ENCODE peak calls at places on chromosome 16, in ten cellular contexts. J is ELF-1; G is activated effector memory CD4-positive, alpha-beta T cell treated with Interleukin-2 at 50 U/mL for 16 hours; N is left lung; W is activated T-cell treated with anti-CD3 and anti-CD28 coated beads, Interleukin-2, amount 50 U/mL, for 72 hours; V is activated CD4-positive, alpha-beta T cell treated with anti-CD3 and anti-CD28 coated beads, Interleukin-2, amount 50 U/mL, for 48 hours; A is GM04504; T is sciatic nerve; X is head of caudate nucleus; H is HTR-8/SVneo. O is an unnamed sample.

GRCh38 chr16:12231666-12232065 is 255.1 kb downstream of the SNX29 start:
- DNase-seq in J (no peak), G (no peak), N (no peak), W (no peak), V (no peak), A (peak; percentile 50), T (no peak), X (no peak), H (no peak), O (no peak)

GRCh38 chr16:74463888-74464287 is 42.6 kb upstream of the CLEC18B start:
- DNase-seq in J (no peak), G (no peak), N (no peak), W (no peak), V (no peak), A (no peak), T (no peak), X (no peak), H (no peak), O (no peak)

GRCh38 chr16:53523971-53524548 is 21.1 kb upstream of the AKTIP start:
- DNase-seq in J (no peak), G (no peak), N (no peak), W (no peak), V (no peak), A (no peak), T (no peak), X (no peak), H (no peak), O (no peak)

GRCh38 chr16:2473425-2473926 is 1.5 kb upstream of the TBC1D24 start:
- DNase-seq in J (peak; percentile 17), G (no peak), N (no peak), W (no peak), V (peak; percentile 32), A (no peak), T (no peak), X (no peak), H (no peak), O (peak; percentile 67)

GRCh38 chr16:2470234-2470601 is 879 bp upstream of the NTN3 start:
- DNase-seq in J (no peak), G (no peak), N (no peak), W (no peak), V (no peak), A (no peak), T (peak; percentile 52), X (no peak), H (no peak), O (no peak)

GRCh38 chr16:6031102-6031501 is 933.5 kb upstream of the EEF2KMT start:
- DNase-seq in J (no peak), G (no peak), N (no peak), W (no peak), V (no peak), A (no peak), T (no peak), X (no peak), H (no peak), O (no peak)

GRCh38 chr16:19213885-19214284 is 45.8 kb downstream of the SYT17 start:
- DNase-seq in J (no peak), G (no peak), N (no peak), W (no peak), V (peak; percentile 3), A (no peak), T (no peak), X (no peak), H (no peak), O (no peak)

GRCh38 chr16:47358816-47359215 is 102.0 kb downstream of the ITFG1 start:
- DNase-seq in J (no peak), G (no peak), N (no peak), W (no peak), V (no peak), A (no peak), T (no peak), X (no peak), H (no peak), O (no peak)

GRCh38 chr16:22324787-22325597 is 27.8 kb downstream of the POLR3E start:
- DNase-seq in J (no peak), G (no peak), N (no peak), W (no peak), V (no peak), A (no peak), T (no peak), X (no peak), H (no peak), O (no peak)

GRCh38 chr16:10033561-10033960 is 148.7 kb downstream of the GRIN2A start:
- DNase-seq in J (no peak), G (no peak), N (no peak), W (no peak), V (no peak), A (no peak), T (no peak), X (no peak), H (no peak), O (peak; percentile 53)

GRCh38 chr16:48409839-48410610 is 24.8 kb upstream of the SIAH1 start:
- DNase-seq in J (no peak), G (no peak), N (peak; percentile 60), W (no peak), V (no peak), A (peak; percentile 34), T (no peak), X (no peak), H (peak; percentile 37), O (no peak)

GRCh38 chr16:77869997-77870813 is 81.8 kb downstream of the VAT1L start:
- DNase-seq in J (no peak), G (no peak), N (no peak), W (no peak), V (no peak), A (no peak), T (no peak), X (no peak), H (no peak), O (peak; percentile 54)

O was measured in left kidney.